ENCODE peak calls at places on chromosomes 11 and 22, in seven cellular contexts. U, B, N, E, C, P and F are unnamed samples.

GRCh38 chr11:31437742-31438435 is 68.2 kb downstream of the DNAJC24 start:
- DNase-seq in N (peak), C (peak), B (no peak), P (no peak), E (no peak), U (no peak), F (peak)

GRCh38 chr11:125413226-125413625 is 82.8 kb downstream of the FEZ1 start:
- DNase-seq in C (no peak), E (no peak), P (no peak), N (no peak), U (no peak), B (no peak), F (no peak)

GRCh38 chr11:35907648-35908431 is 36.0 kb upstream of the LDLRAD3 start:
- DNase-seq in U (no peak), N (peak), B (peak), P (no peak), E (no peak), C (peak), F (peak)

GRCh38 chr11:18650859-18651557 is 16.9 kb upstream of the SPTY2D1 start:
- DNase-seq in E (peak), P (peak), C (peak), N (no peak), B (peak), U (peak), F (peak)

GRCh38 chr22:23781533-23781932 is 5.2 kb upstream of the SMARCB1 start:
- DNase-seq in E (no peak), U (no peak), N (peak), B (no peak), P (peak), C (peak), F (no peak)

GRCh38 chr22:38413085-38414008 is 41.7 kb downstream of the KCNJ4 start:
- DNase-seq in P (no peak), C (no peak), B (no peak), N (no peak), U (no peak), E (peak), F (no peak)

GRCh38 chr11:74030668-74031309 is 21.9 kb upstream of the UCP3 start:
- DNase-seq in B (no peak), U (no peak), P (no peak), N (no peak), E (no peak), C (no peak), F (no peak)

GRCh38 chr11:27926056-27926455 is 181.9 kb downstream of the KIF18A start:
- DNase-seq in E (no peak), C (no peak), B (no peak), P (no peak), N (no peak), U (no peak), F (no peak)

GRCh38 chr22:48570912-48571311 is 1256.8 kb downstream of the BRD1 start:
- DNase-seq in P (no peak), U (no peak), B (no peak), E (no peak), C (no peak), N (no peak), F (no peak)

GRCh38 chr11:93330446-93330984 is at the start of gene DEUP1:
- DNase-seq in N (peak), B (no peak), E (peak), C (no peak), U (peak), P (no peak), F (no peak)

GRCh38 chr11:15268598-15268997 is 153.9 kb downstream of the INSC start:
- DNase-seq in P (no peak), B (no peak), U (no peak), N (no peak), C (no peak), E (no peak), F (no peak)

GRCh38 chr11:121099885-121100284 is 1.2 kb upstream of the TECTA start:
- DNase-seq in U (no peak), E (no peak), P (no peak), N (peak), B (no peak), C (no peak), F (no peak)

GRCh38 chr22:48318575-48319320 is 1508.9 kb downstream of the BRD1 start:
- DNase-seq in P (no peak), E (no peak), C (no peak), B (no peak), U (no peak), N (no peak), F (no peak)

GRCh38 chr11:32396991-32397390 is 38.3 kb downstream of the WT1 start:
- DNase-seq in B (no peak), C (peak), E (no peak), U (no peak), P (no peak), N (peak), F (peak)

GRCh38 chr22:38866024-38866398 is 6.0 kb downstream of the CBX6 start:
- DNase-seq in P (no peak), N (no peak), U (no peak), C (no peak), E (no peak), B (no peak), F (no peak)

GRCh38 chr22:31313366-31314147 is 21.3 kb upstream of the PIK3IP1 start:
- DNase-seq in P (peak), N (peak), E (peak), C (peak), U (peak), B (no peak), F (peak)

GRCh38 chr11:27201454-27202302 is 161.1 kb downstream of the BBOX1 start:
- DNase-seq in N (peak), B (no peak), P (peak), U (no peak), E (peak), C (peak), F (peak)

GRCh38 chr22:29385748-29386147 is 2.6 kb downstream of the AP1B1 start:
- DNase-seq in E (peak), P (no peak), N (no peak), C (no peak), U (no peak), B (peak), F (no peak)

GRCh38 chr22:46050916-46051614 is 74.1 kb upstream of the WNT7B start:
- DNase-seq in U (no peak), B (no peak), P (no peak), N (no peak), C (no peak), E (peak), F (no peak)

GRCh38 chr11:47271961-47272661 is 2.2 kb downstream of the MADD start:
- DNase-seq in B (no peak), U (no peak), P (no peak), C (no peak), N (no peak), E (peak), F (no peak)

GRCh38 chr11:46491661-46492331 is 100.2 kb upstream of the CHRM4 start:
- DNase-seq in U (no peak), C (no peak), P (no peak), N (no peak), E (no peak), B (no peak), F (no peak)

GRCh38 chr11:69160296-69161116 is 4.8 kb downstream of the SMIM38 start:
- DNase-seq in N (no peak), U (no peak), E (no peak), C (no peak), P (no peak), B (no peak), F (no peak)

GRCh38 chr11:69157822-69158231 is 2.1 kb downstream of the SMIM38 start:
- DNase-seq in E (no peak), U (no peak), C (no peak), N (no peak), B (no peak), P (no peak), F (no peak)

GRCh38 chr11:69158301-69159152 is 2.8 kb downstream of the SMIM38 start:
- DNase-seq in C (no peak), N (no peak), B (no peak), E (no peak), P (no peak), U (no peak), F (no peak)

GRCh38 chr11:69161117-69161407 is 5.3 kb downstream of the SMIM38 start:
- DNase-seq in U (no peak), N (no peak), C (no peak), B (no peak), E (no peak), P (no peak), F (no peak)

DNA sequence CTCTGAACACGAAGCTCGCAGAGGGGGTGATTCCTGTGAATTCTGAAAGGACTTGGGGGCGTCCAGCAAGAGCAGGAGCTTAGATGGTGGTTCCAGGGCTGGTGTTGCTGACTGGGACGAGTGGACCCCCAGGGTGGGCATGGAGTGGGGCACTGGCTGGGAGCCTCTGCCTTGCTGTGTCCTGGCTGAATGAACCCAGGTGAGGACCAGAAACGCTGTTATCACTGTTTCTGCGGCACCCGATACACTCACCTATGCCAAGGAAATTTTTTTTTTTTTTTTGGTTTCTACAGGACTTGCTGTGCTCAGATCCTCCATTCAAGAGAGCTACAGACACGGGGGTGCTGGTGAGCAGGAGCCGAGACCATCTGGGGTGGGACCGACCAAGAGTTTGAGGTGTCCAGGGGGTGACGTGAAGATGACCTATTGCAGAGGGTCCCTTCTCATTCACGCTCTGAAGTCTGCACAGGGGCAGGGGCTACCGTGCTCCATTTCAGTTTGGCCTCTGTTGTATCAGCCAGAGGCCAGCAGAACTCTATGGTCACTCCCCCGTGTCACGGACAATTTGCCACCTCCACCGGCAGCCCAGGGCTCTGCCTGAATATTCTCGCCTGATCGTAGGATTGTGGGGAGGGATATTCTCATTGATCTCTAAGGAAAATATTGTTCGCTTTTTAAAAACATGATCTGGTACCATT is 3.6 kb downstream of the SMIM38 start:
- DNase-seq in C (no peak), N (no peak), P (no peak), B (no peak), U (no peak), E (no peak), F (no peak)
- TF ChIP-seq CTCF in C (no peak), N (no peak), P (no peak), B (no peak), U (no peak), E (no peak), F (no peak)

GRCh38 chr11:103877221-103877620 is 159.2 kb upstream of the DDI1 start:
- DNase-seq in U (no peak), N (no peak), P (no peak), C (no peak), B (no peak), E (no peak), F (peak)
- TF ChIP-seq CTCF in U (no peak), N (peak), P (no peak), C (peak), B (peak), E (no peak), F (peak)

DNA sequence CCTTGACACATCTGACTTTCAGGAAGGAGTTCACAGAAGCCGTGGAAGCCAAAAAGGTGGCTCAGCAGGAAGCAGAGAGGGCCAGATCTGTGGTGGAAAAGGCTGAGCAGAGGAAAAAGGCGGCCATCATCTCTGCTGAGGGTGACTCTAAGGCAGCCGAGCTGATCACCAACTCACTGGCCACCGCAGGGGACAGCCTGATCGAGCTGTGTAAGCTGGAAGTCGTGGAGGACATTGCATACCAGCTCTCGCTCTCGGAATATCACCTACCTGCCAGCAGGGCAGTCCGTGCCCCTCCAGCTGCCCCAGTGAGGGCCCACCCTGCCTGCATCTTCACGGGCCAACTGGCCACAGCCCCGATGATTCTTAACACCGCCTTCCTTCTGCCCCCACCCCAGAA is 53.7 kb downstream of the HSD17B12 start:
- DNase-seq in N (no peak), C (no peak), B (no peak), P (no peak), E (no peak), U (no peak), F (no peak)
- TF ChIP-seq CTCF in N (no peak), C (no peak), B (no peak), P (no peak), E (no peak), U (no peak), F (no peak)

GRCh38 chr22:27573992-27574391 is 227.6 kb downstream of the MN1 start:
- DNase-seq in U (no peak), E (no peak), C (no peak), N (no peak), P (no peak), B (no peak), F (peak)
- TF ChIP-seq CTCF in U (no peak), E (no peak), C (no peak), N (no peak), P (no peak), B (no peak), F (no peak)

GRCh38 chr11:12402027-12402426 is 24.7 kb downstream of the PARVA start:
- DNase-seq in E (no peak), P (no peak), B (no peak), U (no peak), C (no peak), N (peak), F (no peak)
- TF ChIP-seq CTCF in E (no peak), P (no peak), B (no peak), U (no peak), C (no peak), N (no peak), F (no peak)

GRCh38 chr11:13010737-13011342 is 1.7 kb downstream of the RASSF10 start:
- DNase-seq in E (peak), P (peak), B (no peak), N (no peak), C (no peak), U (peak), F (no peak)

GRCh38 chr11:13011366-13012036 is 2.4 kb downstream of the RASSF10 start:
- DNase-seq in E (no peak), C (no peak), B (no peak), P (no peak), N (no peak), U (no peak), F (no peak)

GRCh38 chr11:13009476-13009920 is 382 bp downstream of the RASSF10 start:
- DNase-seq in P (no peak), C (no peak), E (no peak), N (no peak), U (no peak), B (no peak), F (no peak)

GRCh38 chr11:13008625-13009475 is at the start of gene RASSF10:
- DNase-seq in E (peak), U (peak), C (no peak), P (peak), N (peak), B (no peak), F (peak)

GRCh38 chr11:13009921-13010736 is 1.0 kb downstream of the RASSF10 start:
- DNase-seq in N (peak), B (no peak), E (no peak), C (no peak), U (peak), P (peak), F (no peak)
- TF ChIP-seq CTCF in N (no peak), B (no peak), E (no peak), C (no peak), U (peak), P (no peak), F (no peak)

GRCh38 chr11:116618461-116618860 is 154.3 kb downstream of the BUD13 start:
- DNase-seq in P (no peak), E (no peak), N (no peak), B (no peak), C (no peak), U (no peak), F (no peak)

GRCh38 chr11:116611998-116612620 is 160.7 kb downstream of the BUD13 start:
- DNase-seq in U (no peak), E (no peak), C (no peak), B (no peak), N (no peak), P (no peak), F (no peak)

GRCh38 chr11:116614306-116615210 is 158.2 kb downstream of the BUD13 start:
- DNase-seq in B (no peak), P (no peak), E (no peak), U (no peak), C (no peak), N (no peak), F (no peak)

GRCh38 chr11:116613201-116613910 is 159.4 kb downstream of the BUD13 start:
- DNase-seq in P (no peak), N (no peak), U (no peak), E (no peak), B (no peak), C (no peak), F (no peak)

DNA sequence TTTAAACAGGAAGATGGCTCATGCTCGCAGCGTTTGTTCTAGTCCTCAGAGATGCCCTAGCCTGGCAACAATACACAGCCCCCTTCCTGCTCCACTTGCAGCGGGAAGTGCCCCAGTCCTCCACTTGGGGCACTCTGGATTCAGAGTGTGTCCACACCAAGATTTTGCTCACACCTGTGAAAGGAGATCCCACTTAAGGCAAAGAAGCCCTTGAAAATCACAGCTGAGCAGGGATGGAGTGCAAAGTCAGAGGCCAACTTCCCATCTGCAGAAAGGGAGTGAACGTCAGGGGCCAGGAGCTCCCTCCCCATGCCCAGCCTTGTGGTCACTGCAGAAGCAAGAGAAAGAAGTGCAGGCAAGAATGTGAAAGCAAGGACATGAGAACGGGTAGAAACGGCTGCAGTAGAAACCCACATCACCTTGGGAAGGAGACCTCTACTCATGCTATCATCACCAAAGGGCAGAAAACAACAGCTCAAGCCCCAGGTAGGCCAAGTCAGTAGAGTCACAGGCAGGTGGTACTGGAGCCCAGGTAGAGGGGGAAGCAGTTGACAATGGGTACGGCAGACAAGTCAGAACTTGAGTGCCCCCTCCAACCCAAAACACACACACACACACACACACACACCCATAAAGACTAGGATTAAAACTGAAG is 157.4 kb downstream of the BUD13 start:
- DNase-seq in E (no peak), B (no peak), C (no peak), N (no peak), P (no peak), U (no peak), F (no peak)
- TF ChIP-seq CTCF in E (no peak), B (peak), C (no peak), N (no peak), P (no peak), U (no peak), F (no peak)

GRCh38 chr11:84522331-84522730 is 1104.8 kb downstream of the DLG2 start:
- DNase-seq in N (peak), P (no peak), U (no peak), C (no peak), B (no peak), E (no peak), F (peak)

GRCh38 chr11:84524422-84525051 is 1102.6 kb downstream of the DLG2 start:
- DNase-seq in U (no peak), N (peak), C (no peak), B (no peak), P (no peak), E (no peak), F (peak)

DNA sequence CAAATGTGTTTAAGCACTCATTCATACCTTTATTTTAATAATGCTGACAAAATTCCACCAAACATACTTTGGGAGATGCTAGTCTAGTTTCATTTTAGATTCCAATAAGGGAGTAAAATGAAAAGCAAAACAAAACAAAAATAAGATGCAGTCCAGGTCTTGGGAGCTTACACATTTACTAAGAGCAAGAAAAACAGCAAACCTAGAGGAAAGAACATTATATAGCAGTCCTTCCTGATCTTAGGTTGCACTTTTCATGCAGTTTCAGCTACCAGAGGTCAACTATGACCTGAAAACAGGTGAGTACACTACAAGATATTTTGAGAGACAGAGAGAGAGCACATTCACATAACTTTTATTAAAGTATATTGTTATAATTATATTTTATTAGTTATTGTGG is 1100.9 kb downstream of the DLG2 start:
- DNase-seq in E (no peak), U (no peak), N (no peak), C (no peak), P (no peak), B (no peak), F (peak)
- TF ChIP-seq CTCF in E (no peak), U (no peak), N (no peak), C (no peak), P (no peak), B (no peak), F (peak)

GRCh38 chr11:10906521-10906920 is 48.7 kb upstream of the ZBED5 start:
- DNase-seq in U (no peak), B (no peak), P (no peak), N (peak), E (no peak), C (peak), F (peak)
- TF ChIP-seq CTCF in U (no peak), B (no peak), P (no peak), N (peak), E (peak), C (peak), F (peak)